ENCODE peak calls at places on chromosome 7, in five cellular contexts. G is nucleus accumbens, T is EH, R is GM23338, B is left cardiac atrium. D is an unnamed sample.

GRCh38 chr7:99420213-99420612 is 11.4 kb downstream of the BUD31 start:
- DNase-seq in R (no peak), T (no peak), B (peak; percentile 16), G (no peak), D (no peak)

GRCh38 chr7:1713502-1714484 is 43.7 kb downstream of the ELFN1 start:
- DNase-seq in G (no peak), T (no peak), B (peak; percentile 69), R (peak; percentile 73), D (peak; percentile 76)

GRCh38 chr7:154647625-154648024 is 355.3 kb downstream of the PAXIP1 start:
- DNase-seq in B (no peak), R (no peak), G (no peak), T (no peak), D (no peak)

GRCh38 chr7:131250331-131250730 is 77.3 kb upstream of the MKLN1 start:
- DNase-seq in G (no peak), B (no peak), R (peak; percentile 33), T (no peak), D (peak; percentile 38)

GRCh38 chr7:26156454-26157365 is 4.7 kb downstream of the NFE2L3 start:
- DNase-seq in B (no peak), T (peak; percentile 92), G (no peak), R (no peak), D (no peak)

GRCh38 chr7:30831227-30831626 is 60.0 kb downstream of the MINDY4 start:
- DNase-seq in B (no peak), G (no peak), R (no peak), T (no peak), D (no peak)

GRCh38 chr7:92289321-92289720 is 43.5 kb downstream of the ANKIB1 start:
- DNase-seq in B (no peak), G (no peak), R (no peak), T (no peak), D (no peak)

GRCh38 chr7:66082083-66082482 is 6.5 kb downstream of the ASL start:
- DNase-seq in B (no peak), G (no peak), T (no peak), R (no peak), D (no peak)

GRCh38 chr7:369981-370621 is 80.1 kb downstream of the FOXL3 start:
- DNase-seq in T (no peak), B (peak; percentile 11), G (no peak), R (peak; percentile 45), D (peak; percentile 81)

GRCh38 chr7:137591444-137591843 is 247.9 kb upstream of the PTN start:
- DNase-seq in B (no peak), R (peak; percentile 33), T (peak; percentile 71), G (no peak), D (no peak)

GRCh38 chr7:23941551-23941950 is 231.5 kb downstream of the STK31 start:
- DNase-seq in T (no peak), R (no peak), G (no peak), B (no peak), D (no peak)

GRCh38 chr7:89500082-89500481 is 654.2 kb upstream of the STEAP1 start:
- DNase-seq in B (no peak), R (no peak), G (no peak), T (no peak), D (no peak)

GRCh38 chr7:25407932-25408480 is 179.7 kb upstream of the NPVF start:
- DNase-seq in T (no peak), B (no peak), G (no peak), R (peak; percentile 74), D (peak; percentile 72)

GRCh38 chr7:20438248-20438647 is 107.5 kb downstream of the ITGB8 start:
- DNase-seq in R (no peak), G (no peak), T (no peak), B (no peak), D (no peak)

GRCh38 chr7:117283371-117283770 is 39.5 kb downstream of the WNT2 start:
- DNase-seq in R (no peak), T (peak; percentile 95), B (no peak), G (no peak), D (no peak)

GRCh38 chr7:70268179-70268578 is 669.9 kb downstream of the AUTS2 start:
- DNase-seq in G (no peak), T (no peak), R (no peak), B (no peak), D (no peak)

GRCh38 chr7:100066953-100067352 is 14.6 kb downstream of the ZNF3 start:
- DNase-seq in B (no peak), T (no peak), R (no peak), G (no peak), D (peak; percentile 32)

GRCh38 chr7:115533785-115534184 is 496.8 kb downstream of the TFEC start:
- DNase-seq in G (no peak), R (no peak), B (no peak), T (peak; percentile 6), D (no peak)

GRCh38 chr7:816751-817671 is 15.3 kb upstream of the SUN1 start:
- DNase-seq in B (peak; percentile 35), R (peak; percentile 49), G (no peak), T (peak; percentile 35), D (no peak)

GRCh38 chr7:139334399-139335150 is 6.6 kb upstream of the FMC1 start:
- DNase-seq in T (no peak), G (no peak), B (no peak), R (no peak), D (no peak)

GRCh38 chr7:140533394-140533872 is 54.1 kb upstream of the MKRN1 start:
- DNase-seq in G (no peak), B (no peak), T (no peak), R (no peak), D (no peak)

D was measured in iPS-NIHi11.